ENCODE peak calls at places on chromosomes 11 and 22, in six cellular contexts. B is fibroblast of mammary gland, I is body of pancreas, F is hepatocyte, O is bronchial epithelial cell, J is fibroblast of lung. X is an unnamed sample.

GRCh38 chr11:126748097-126748756 is 252.3 kb downstream of the KIRREL3 start:
- DNase-seq in J (no peak), B (no peak), I (peak), F (no peak), O (no peak), X (no peak)

GRCh38 chr11:86671386-86672006 is 920 bp downstream of the ME3 start:
- DNase-seq in B (peak), F (peak), J (peak), I (peak), O (no peak), X (no peak)

GRCh38 chr22:39731481-39731880 is 160.9 kb downstream of the CACNA1I start:
- DNase-seq in J (no peak), O (no peak), B (no peak), I (no peak), F (no peak), X (no peak)

GRCh38 chr11:121455115-121455514 is 2.3 kb upstream of the SORL1-AS1 start:
- DNase-seq in J (no peak), O (no peak), F (no peak), B (no peak), I (no peak), X (no peak)

GRCh38 chr11:18748766-18749375 is 22.9 kb upstream of the IGSF22 start:
- DNase-seq in J (no peak), F (no peak), O (peak), B (peak), I (no peak), X (no peak)

GRCh38 chr11:113014731-113015455 is 53.7 kb downstream of the NCAM1 start:
- DNase-seq in B (no peak), O (peak), F (peak), J (peak), I (peak), X (peak)

GRCh38 chr11:60634151-60634550 is 65.3 kb upstream of the MS4A8 start:
- DNase-seq in F (no peak), O (peak), J (no peak), B (no peak), I (no peak), X (no peak)

GRCh38 chr11:2525941-2526807 is 81.4 kb downstream of the KCNQ1 start:
- DNase-seq in I (peak), O (no peak), J (no peak), F (no peak), B (no peak), X (no peak)

GRCh38 chr11:113664981-113665710 is 41.0 kb downstream of the TMPRSS5 start:
- DNase-seq in I (no peak), B (no peak), O (no peak), J (no peak), F (peak), X (no peak)

GRCh38 chr11:118081241-118081958 is 4.5 kb downstream of the TMPRSS4 start:
- DNase-seq in I (no peak), F (no peak), J (peak), B (no peak), O (peak), X (no peak)

GRCh38 chr11:115745041-115745440 is 240.8 kb upstream of the CADM1 start:
- DNase-seq in F (no peak), I (no peak), O (no peak), B (no peak), J (no peak), X (no peak)

GRCh38 chr22:37229805-37230672 is 14.0 kb downstream of the RAC2 start:
- DNase-seq in F (no peak), O (peak), J (no peak), B (peak), I (no peak), X (peak)

GRCh38 chr11:126630488-126630887 is 275.0 kb downstream of the ST3GAL4 start:
- DNase-seq in F (no peak), O (no peak), I (no peak), B (no peak), J (no peak), X (no peak)

GRCh38 chr11:118017631-118018315 is 31.6 kb downstream of the IL10RA start:
- DNase-seq in O (no peak), F (no peak), B (no peak), I (no peak), J (no peak), X (no peak)

GRCh38 chr11:6319001-6319878 is 1.1 kb downstream of the CAVIN3 start:
- DNase-seq in F (peak), I (peak), O (peak), J (peak), B (peak), X (peak)

GRCh38 chr11:14899087-14899363 is 7.0 kb upstream of the CYP2R1 start:
- DNase-seq in B (no peak), F (peak), O (no peak), I (no peak), J (no peak), X (no peak)

GRCh38 chr22:30718491-30718890 is 23.8 kb downstream of the OSBP2 start:
- DNase-seq in B (no peak), F (no peak), I (no peak), J (no peak), O (no peak), X (no peak)

GRCh38 chr11:71064183-71064582 is 188.2 kb downstream of the SHANK2 start:
- DNase-seq in J (no peak), I (no peak), F (no peak), O (no peak), B (no peak), X (no peak)

GRCh38 chr22:44587004-44587793 is 89.2 kb upstream of the RTL6 start:
- DNase-seq in I (peak), B (no peak), F (no peak), J (no peak), O (no peak), X (peak)

GRCh38 chr11:69919659-69920499 is 100.7 kb upstream of the FGF3 start:
- DNase-seq in B (no peak), J (no peak), I (peak), O (no peak), F (no peak), X (no peak)

GRCh38 chr11:100672483-100673038 is 14.5 kb upstream of the ARHGAP42 start:
- DNase-seq in I (no peak), F (no peak), O (no peak), J (peak), B (no peak), X (no peak)

GRCh38 chr22:35589071-35589735 is 27.9 kb downstream of the MB start:
- DNase-seq in J (peak), O (peak), F (peak), B (peak), I (no peak), X (peak)

GRCh38 chr11:127003260-127003981 is 2.9 kb upstream of the KIRREL3 start:
- DNase-seq in B (no peak), F (peak), I (peak), O (no peak), J (peak), X (peak)

GRCh38 chr11:133906746-133907145 is 50.0 kb downstream of the IGSF9B start:
- DNase-seq in I (no peak), J (no peak), B (no peak), O (no peak), F (no peak), X (no peak)

GRCh38 chr11:115222218-115222862 is 281.9 kb downstream of the CADM1 start:
- DNase-seq in B (peak), F (no peak), I (no peak), J (peak), O (peak), X (peak)

DNA sequence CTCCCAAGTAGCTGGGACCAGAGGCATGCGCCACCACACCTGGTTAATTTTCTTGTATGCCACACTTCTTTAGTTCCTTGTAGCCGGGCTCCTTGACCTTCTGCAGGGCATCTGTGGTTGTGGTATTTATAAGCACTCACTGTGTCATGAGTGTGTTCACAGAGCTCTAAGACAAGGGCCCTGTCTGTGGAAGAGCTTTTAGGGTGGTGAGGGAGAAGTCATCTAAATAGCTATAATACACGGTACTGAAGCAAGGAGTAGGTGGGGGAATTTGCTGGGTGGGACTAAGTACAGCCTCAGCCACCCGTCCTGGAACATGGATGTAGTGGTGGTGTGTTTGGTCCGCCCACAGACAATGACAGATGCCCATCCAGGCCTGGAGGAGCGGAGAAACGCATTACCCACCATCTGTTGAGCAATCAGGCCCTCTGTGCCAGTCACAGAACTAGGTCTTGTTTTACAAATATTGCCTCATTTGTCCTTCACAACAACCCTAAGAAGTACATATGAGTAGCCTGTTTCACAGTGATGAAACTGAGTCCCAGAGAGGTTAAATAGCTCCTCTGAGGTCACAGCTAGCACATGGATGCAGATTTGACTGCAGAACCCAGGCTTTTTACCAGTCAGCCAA is 10.1 kb downstream of the ACO2 start:
- DNase-seq in F (peak), O (no peak), J (peak), I (no peak), B (peak), X (peak)
- H3K4me3 ChIP-seq in F (no peak), O (no peak), J (no peak), I (no peak), B (no peak), X (no peak)

DNA sequence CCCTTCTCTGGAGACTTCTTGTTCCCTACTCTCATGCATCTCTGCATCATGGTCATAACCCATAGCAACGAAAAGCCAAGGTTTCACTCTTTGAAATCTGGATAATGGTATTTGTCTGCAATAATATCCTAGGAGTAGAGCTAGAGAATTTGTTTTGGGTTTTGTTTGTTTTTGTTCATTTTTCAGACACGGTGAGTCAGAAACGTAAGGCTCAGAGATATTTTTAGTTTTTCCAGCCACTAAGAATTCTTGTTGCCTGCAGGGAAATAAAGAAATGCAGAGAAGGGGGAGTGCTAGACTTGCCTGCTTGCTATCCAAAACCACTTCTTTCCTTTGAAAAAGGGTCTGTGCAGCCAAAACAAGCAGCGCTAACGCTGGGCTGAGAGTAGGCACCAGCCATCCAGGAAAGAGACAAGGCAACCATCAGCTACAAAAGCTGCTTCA is 26.0 kb downstream of the POU2AF3 start:
- DNase-seq in J (peak), B (peak), F (no peak), I (no peak), O (peak), X (peak)
- H3K4me3 ChIP-seq in J (no peak), B (no peak), F (no peak), I (no peak), O (no peak), X (no peak)

GRCh38 chr22:46675479-46675878 is 55.3 kb downstream of the GRAMD4 start:
- DNase-seq in B (no peak), J (no peak), F (no peak), I (no peak), O (no peak), X (no peak)
- H3K4me3 ChIP-seq in B (no peak), J (no peak), F (no peak), I (no peak), O (no peak), X (no peak)

GRCh38 chr11:64867748-64868462 is 10.5 kb downstream of the EHD1 start:
- DNase-seq in I (no peak), O (peak), J (no peak), F (no peak), B (no peak), X (no peak)
- H3K4me3 ChIP-seq in I (no peak), O (no peak), J (no peak), F (no peak), B (no peak), X (no peak)